ENCODE peak calls at places on chromosomes 3 and 15, in eight cellular contexts. S is adrenal gland, Z is GM23338, Y is brain microvascular endothelial cell, R is IMR-90, T is PC-3, W is heart left ventricle, E is astrocyte. N is an unnamed sample. For H3K27me3, the result is how much of the 10 kb centered on the place peaks cover.

GRCh38 chr3:44506961-44507360 is 29.5 kb upstream of the ZNF445 start:
- DNase-seq in S (no peak), Z (peak), Y (no peak), R (no peak), T (no peak), W (no peak), E (no peak), N (no peak)

GRCh38 chr3:53068176-53068575 is 22.3 kb upstream of the SFMBT1 start:
- DNase-seq in S (no peak), Z (no peak), Y (no peak), R (no peak), T (no peak), W (no peak), E (no peak), N (no peak)

GRCh38 chr3:62597481-62597880 is 224.1 kb upstream of the FEZF2 start:
- DNase-seq in S (no peak), Z (no peak), Y (no peak), R (no peak), T (no peak), W (no peak), E (no peak), N (no peak)

GRCh38 chr3:12158387-12159226 is at the start of gene TIMP4:
- DNase-seq in S (no peak), Z (peak), Y (peak), R (peak), T (peak), W (peak), E (peak), N (peak)

GRCh38 chr3:128489860-128490649 is 2.9 kb downstream of the GATA2 start:
- DNase-seq in S (no peak), Z (peak), Y (no peak), R (no peak), T (peak), W (no peak), E (no peak), N (no peak)

GRCh38 chr15:66912001-66912400 is 153.4 kb upstream of the SMAD3 start:
- DNase-seq in S (no peak), Z (no peak), Y (no peak), R (no peak), T (no peak), W (no peak), E (no peak), N (no peak)

GRCh38 chr15:63490345-63491034 is 13.9 kb upstream of the USP3 start:
- DNase-seq in S (no peak), Z (no peak), Y (no peak), R (no peak), T (no peak), W (no peak), E (no peak), N (no peak)

GRCh38 chr15:95287774-95288173 is 1042.7 kb upstream of the NR2F2 start:
- DNase-seq in S (no peak), Z (peak), Y (no peak), R (peak), T (no peak), W (no peak), E (no peak), N (no peak)

GRCh38 chr3:27910456-27910855 is 188.3 kb upstream of the EOMES start:
- DNase-seq in S (no peak), Z (no peak), Y (no peak), R (no peak), T (no peak), W (no peak), E (no peak), N (no peak)

GRCh38 chr15:33581032-33581431 is 270.3 kb downstream of the RYR3 start:
- DNase-seq in S (peak), Z (no peak), Y (peak), R (peak), T (peak), W (no peak), E (peak), N (no peak)

GRCh38 chr3:120567370-120568197 is 28.6 kb upstream of the NDUFB4 start:
- DNase-seq in S (peak), Z (peak), Y (peak), R (peak), T (peak), W (no peak), E (peak), N (no peak)

GRCh38 chr15:89101302-89102191 is 13.3 kb downstream of the ABHD2 start:
- DNase-seq in S (peak), Z (no peak), Y (peak), R (peak), T (peak), W (peak), E (peak), N (peak)
- H3K27ac ChIP-seq in S (peak), Z (no peak), Y (peak), R (peak), T (peak), W (peak), E (peak), N (peak)

GRCh38 chr3:15861163-15861562 is 63.4 kb upstream of the ANKRD28 start:
- DNase-seq in S (no peak), Z (no peak), Y (no peak), R (no peak), T (no peak), W (no peak), E (no peak), N (no peak)

GRCh38 chr3:15859507-15860013 is 61.8 kb upstream of the ANKRD28 start:
- DNase-seq in S (peak), Z (peak), Y (peak), R (peak), T (peak), W (peak), E (peak), N (peak)

GRCh38 chr3:15858547-15859506 is 61.0 kb upstream of the ANKRD28 start:
- DNase-seq in S (peak), Z (peak), Y (no peak), R (no peak), T (peak), W (peak), E (no peak), N (no peak)

DNA sequence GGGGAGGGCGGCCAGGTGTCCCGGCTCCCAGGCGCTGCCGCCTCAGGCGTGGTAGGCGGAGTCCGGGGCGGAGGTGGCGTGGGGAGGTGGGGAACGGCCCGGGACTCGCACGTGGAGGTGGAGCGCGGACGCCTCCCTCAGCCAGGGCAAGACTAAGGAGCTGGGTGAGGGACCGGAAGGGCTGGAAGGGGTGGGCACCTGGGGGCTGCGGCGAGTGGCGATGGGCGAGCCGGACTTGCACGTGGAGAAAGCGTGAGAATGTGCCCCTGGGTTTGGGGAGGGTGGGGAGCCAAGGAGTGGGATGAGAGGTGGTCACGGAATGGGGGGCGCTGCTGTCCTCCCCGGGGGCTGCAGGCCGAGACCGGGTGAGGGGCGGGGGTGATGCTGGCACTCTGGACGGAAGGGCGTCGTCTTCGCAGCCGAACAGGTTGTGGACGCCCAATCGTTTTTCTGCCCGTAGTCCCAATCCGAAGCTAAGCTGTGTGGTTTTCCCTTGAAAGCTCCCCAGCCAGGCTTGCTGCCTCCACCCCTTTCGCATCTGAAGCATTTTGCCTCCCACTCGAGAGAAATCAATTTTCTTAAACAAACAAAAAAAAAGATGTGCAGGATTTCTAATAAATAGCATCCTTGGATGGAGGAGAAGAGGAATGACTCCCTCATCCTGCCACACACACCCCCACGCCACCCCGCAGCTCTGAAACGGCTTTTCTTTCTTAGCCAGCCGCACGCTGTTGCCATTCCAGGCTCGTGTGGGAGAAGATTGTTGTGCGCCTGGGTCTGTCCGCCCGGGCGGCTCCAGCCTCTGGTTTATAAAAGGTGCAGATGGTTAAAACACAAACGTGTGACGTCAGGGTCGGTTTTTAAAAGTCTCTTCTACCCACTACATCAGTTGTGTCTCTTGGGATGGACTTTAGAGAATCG is 62.5 kb upstream of the ANKRD28 start:
- DNase-seq in S (peak), Z (peak), Y (peak), R (peak), T (peak), W (peak), E (peak), N (no peak)
- TF ChIP-seq CTCF in S (no peak), Z (no peak), Y (peak), R (no peak), T (no peak), W (no peak), E (no peak), N (no peak)

DNA sequence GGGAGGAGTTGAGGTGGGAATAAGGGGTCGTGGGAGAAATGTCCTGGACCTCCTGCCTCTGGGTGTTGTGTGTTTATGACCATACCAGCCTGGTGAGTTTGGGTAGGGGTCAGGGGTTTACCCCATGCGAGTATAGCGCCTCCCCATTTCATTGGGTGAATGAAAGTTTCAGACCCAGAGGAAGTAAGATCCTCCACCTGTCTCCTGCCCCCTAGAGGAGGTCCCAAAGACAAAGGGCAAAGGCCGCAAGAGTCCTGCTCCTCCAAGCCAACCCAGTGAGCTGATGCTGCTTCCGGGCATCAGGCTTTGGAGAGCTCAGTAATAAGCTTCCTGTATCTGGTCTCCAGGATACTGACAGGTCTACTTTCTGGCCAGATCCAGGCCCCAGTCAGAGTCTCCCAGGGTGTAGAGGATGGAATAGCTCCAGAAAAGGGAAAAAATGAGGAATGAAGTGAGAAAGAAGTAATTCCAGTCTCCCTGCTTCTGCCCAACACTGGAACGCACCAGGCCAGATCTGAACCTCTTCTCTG is 6.4 kb upstream of the TBC1D21 start:
- DNase-seq in S (no peak), Z (peak), Y (no peak), R (no peak), T (no peak), W (no peak), E (no peak), N (no peak)
- H3K27me3 ChIP-seq in S (under half), Z (under half), Y (under half), R (half or more), T (half or more), W (under half), E (under half), N (under half)

GRCh38 chr3:134056464-134056891 is 26.8 kb upstream of the SLCO2A1 start:
- DNase-seq in S (no peak), Z (no peak), Y (peak), R (peak), T (no peak), W (no peak), E (no peak), N (no peak)
- H3K27ac ChIP-seq in S (no peak), Z (no peak), Y (no peak), R (no peak), T (no peak), W (no peak), E (no peak), N (no peak)

GRCh38 chr3:167100200-167100599 is 279.9 kb downstream of the ZBBX start:
- DNase-seq in S (no peak), Z (no peak), Y (no peak), R (no peak), T (no peak), W (no peak), E (no peak), N (no peak)

GRCh38 chr3:167100651-167101050 is 279.4 kb downstream of the ZBBX start:
- DNase-seq in S (no peak), Z (no peak), Y (no peak), R (no peak), T (no peak), W (no peak), E (no peak), N (no peak)

GRCh38 chr3:167106456-167106855 is 273.6 kb downstream of the ZBBX start:
- DNase-seq in S (no peak), Z (no peak), Y (no peak), R (no peak), T (no peak), W (no peak), E (no peak), N (no peak)

DNA sequence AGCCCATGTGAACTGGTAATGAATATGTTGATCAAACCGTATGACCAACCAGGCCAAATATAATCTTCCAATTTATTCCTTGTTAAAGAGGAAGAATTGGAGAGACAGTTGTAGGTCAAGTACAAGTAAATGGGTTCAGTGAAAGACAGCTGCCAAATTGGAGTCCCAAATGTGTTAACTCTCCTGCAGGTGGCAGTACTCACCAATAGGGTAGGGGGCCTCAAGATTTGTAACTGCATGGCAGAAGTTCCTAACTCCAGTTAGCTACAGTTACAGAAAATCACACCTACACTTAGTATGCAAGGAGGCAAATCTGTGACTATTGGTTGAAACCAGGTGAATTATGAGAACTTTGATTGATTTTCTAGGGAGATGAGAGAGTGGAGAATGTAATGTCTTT is 278.0 kb downstream of the ZBBX start:
- DNase-seq in S (no peak), Z (peak), Y (no peak), R (no peak), T (peak), W (no peak), E (no peak), N (no peak)
- TF ChIP-seq CTCF in S (no peak), Z (peak), Y (no peak), R (no peak), T (peak), W (no peak), E (no peak), N (no peak)

GRCh38 chr3:26624209-26624775 is 1.7 kb downstream of the LRRC3B start:
- DNase-seq in S (no peak), Z (peak), Y (no peak), R (no peak), T (no peak), W (no peak), E (no peak), N (no peak)
- H3K27me3 ChIP-seq in S (under half), Z (half or more), Y (under half), R (under half), T (under half), W (under half), E (under half), N (under half)

GRCh38 chr3:30632521-30632920 is 26.1 kb downstream of the TGFBR2 start:
- DNase-seq in S (no peak), Z (no peak), Y (no peak), R (no peak), T (no peak), W (no peak), E (no peak), N (no peak)
- H3K27ac ChIP-seq in S (peak), Z (no peak), Y (no peak), R (no peak), T (no peak), W (no peak), E (no peak), N (no peak)

N was measured in right atrium auricular region.